ENCODE peak calls at places on chromosomes 3 and 15, in nine cellular contexts. J, K, C, X, A, N, I, Y and H are unnamed samples.

GRCh38 chr3:160162440-160162839 is 62.8 kb upstream of the C3orf80 start:
- DNase-seq in J (no peak), K (peak; percentile 55), C (no peak), X (no peak), A (no peak), N (no peak), I (no peak), Y (no peak), H (no peak)

GRCh38 chr3:47892284-47892683 is 89.3 kb downstream of the DHX30 start:
- DNase-seq in J (no peak), K (no peak), C (no peak), X (no peak), A (no peak), N (no peak), I (no peak), Y (no peak), H (no peak)

GRCh38 chr15:67125589-67126502 is 60.4 kb downstream of the SMAD3 start:
- DNase-seq in J (no peak), K (no peak), C (no peak), X (peak; percentile 97), A (peak; percentile 70), N (no peak), I (peak; percentile 83), Y (no peak), H (peak; percentile 19)

GRCh38 chr15:83287541-83288027 is 3.1 kb upstream of the BNC1 start:
- DNase-seq in J (no peak), K (no peak), C (no peak), X (peak; percentile 65), A (peak; percentile 88), N (no peak), I (no peak), Y (no peak), H (no peak)

GRCh38 chr15:60656491-60657284 is 177.7 kb upstream of the ICE2 start:
- DNase-seq in J (no peak), K (no peak), C (no peak), X (no peak), A (no peak), N (no peak), I (no peak), Y (no peak), H (no peak)

GRCh38 chr3:11568503-11569155 is 75.1 kb downstream of the VGLL4 start:
- DNase-seq in J (no peak), K (no peak), C (no peak), X (peak; percentile 84), A (peak; percentile 85), N (no peak), I (peak; percentile 60), Y (no peak), H (no peak)

GRCh38 chr3:24254649-24255048 is 240.0 kb downstream of the THRB start:
- DNase-seq in J (no peak), K (no peak), C (no peak), X (no peak), A (no peak), N (no peak), I (no peak), Y (no peak), H (no peak)

GRCh38 chr15:34664418-34664817 is 81.0 kb upstream of the GOLGA8B start:
- DNase-seq in J (no peak), K (no peak), C (no peak), X (no peak), A (no peak), N (no peak), I (no peak), Y (no peak), H (no peak)

GRCh38 chr3:43729707-43730399 is 39.1 kb downstream of the ABHD5 start:
- DNase-seq in J (no peak), K (no peak), C (no peak), X (no peak), A (no peak), N (no peak), I (no peak), Y (no peak), H (no peak)

GRCh38 chr3:127104586-127104985 is 88.3 kb upstream of the PRR23E start:
- DNase-seq in J (no peak), K (no peak), C (no peak), X (no peak), A (no peak), N (no peak), I (no peak), Y (no peak), H (no peak)

GRCh38 chr3:98021821-98022220 is 13.3 kb downstream of the GABRR3 start:
- DNase-seq in J (no peak), K (no peak), C (no peak), X (no peak), A (no peak), N (no peak), I (no peak), Y (no peak), H (no peak)

GRCh38 chr3:49161197-49161596 is 4.9 kb downstream of the CCDC71 start:
- DNase-seq in J (no peak), K (no peak), C (no peak), X (no peak), A (no peak), N (no peak), I (no peak), Y (no peak), H (no peak)